ENCODE peak calls at places on chromosome X, in six cellular contexts. C, Q, Z, U, S and Y are unnamed samples.
A peak's percentile ranks its signal among the peaks of the same experiment; 100 is the strongest.

GRCh38 chrX:36431819-36432218 is 512.3 kb downstream of the CFAP47 start:
- DNase-seq in C (no peak), Q (no peak), Z (no peak), U (no peak), S (no peak), Y (no peak)

GRCh38 chrX:138485767-138486166 is 225.8 kb downstream of the FGF13 start:
- DNase-seq in C (no peak), Q (no peak), Z (no peak), U (no peak), S (no peak), Y (no peak)

GRCh38 chrX:103215037-103215767 is at the start of gene BEX4:
- DNase-seq in C (peak; percentile 86), Q (peak; percentile 80), Z (peak; percentile 58), U (peak; percentile 83), S (peak; percentile 68), Y (peak; percentile 75)

GRCh38 chrX:7925867-7926472 is 1.2 kb downstream of the PNPLA4 start:
- DNase-seq in C (peak; percentile 76), Q (peak; percentile 44), Z (peak; percentile 41), U (peak; percentile 65), S (peak; percentile 78), Y (peak; percentile 26)

GRCh38 chrX:154458116-154458953 is at the start of gene PLXNA3:
- DNase-seq in C (peak; percentile 84), Q (peak; percentile 71), Z (peak; percentile 40), U (peak; percentile 74), S (peak; percentile 68), Y (no peak)

GRCh38 chrX:69258893-69259292 is 93.6 kb upstream of the PJA1 start:
- DNase-seq in C (no peak), Q (no peak), Z (no peak), U (no peak), S (no peak), Y (no peak)

GRCh38 chrX:10618911-10619310 is 1.5 kb downstream of the MID1 start:
- DNase-seq in C (no peak), Q (no peak), Z (no peak), U (no peak), S (no peak), Y (no peak)

GRCh38 chrX:30935985-30936384 is 46.9 kb upstream of the TAB3 start:
- DNase-seq in C (no peak), Q (no peak), Z (no peak), U (no peak), S (peak; percentile 0), Y (no peak)